ENCODE peak calls at places on chromosomes 16 and 17, in eight cellular contexts. K, N, P, D, M, X, F and B are unnamed samples.

GRCh38 chr16:15639061-15639568 is 3.8 kb downstream of the MARF1 start:
- DNase-seq in X (no peak), D (peak), K (no peak), P (no peak), N (no peak), M (no peak), F (no peak), B (no peak)

GRCh38 chr16:1707193-1707790 is 1.3 kb downstream of the MAPK8IP3 start:
- DNase-seq in K (no peak), D (peak), P (no peak), N (no peak), F (no peak), X (no peak), M (no peak), B (no peak)

GRCh38 chr17:60631119-60631518 is 31.1 kb downstream of the PPM1D start:
- DNase-seq in P (no peak), D (no peak), F (no peak), N (no peak), K (no peak), M (no peak), X (no peak), B (no peak)

GRCh38 chr17:20955437-20956323 is 87.1 kb downstream of the USP22 start:
- DNase-seq in K (no peak), X (no peak), P (peak), N (no peak), F (no peak), D (no peak), M (no peak), B (no peak)

GRCh38 chr17:6164996-6165395 is 94.8 kb downstream of the WSCD1 start:
- DNase-seq in X (no peak), F (no peak), D (no peak), K (no peak), N (no peak), P (no peak), M (no peak), B (no peak)

GRCh38 chr16:24853830-24854229 is 8.1 kb downstream of the SLC5A11 start:
- DNase-seq in M (no peak), F (no peak), X (no peak), K (no peak), N (no peak), D (no peak), P (peak), B (no peak)

GRCh38 chr16:28208131-28208530 is 3.6 kb downstream of the XPO6 start:
- DNase-seq in X (no peak), K (no peak), F (no peak), P (no peak), M (no peak), N (no peak), D (no peak), B (no peak)

GRCh38 chr17:30950669-30951399 is 20.0 kb upstream of the RNF135 start:
- DNase-seq in P (peak), F (peak), N (no peak), K (no peak), D (peak), M (no peak), X (no peak), B (no peak)

GRCh38 chr17:40303706-40304450 is 5.1 kb upstream of the RARA start:
- DNase-seq in K (no peak), X (no peak), D (no peak), F (peak), P (no peak), M (no peak), N (no peak), B (no peak)

GRCh38 chr17:81941484-81942166 is 4.5 kb upstream of the PYCR1 start:
- DNase-seq in F (no peak), K (no peak), N (no peak), D (no peak), X (no peak), P (no peak), M (no peak), B (no peak)

GRCh38 chr17:49788443-49789277 is at the start of gene KAT7:
- DNase-seq in D (peak), N (peak), F (peak), K (peak), P (peak), M (peak), X (peak), B (peak)

GRCh38 chr17:48228720-48229119 is 121.2 kb downstream of the SNX11 start:
- DNase-seq in P (no peak), D (no peak), F (no peak), K (no peak), M (peak), X (no peak), N (no peak), B (no peak)

GRCh38 chr17:71409712-71410111 is 711.1 kb upstream of the SOX9 start:
- DNase-seq in X (no peak), P (no peak), F (no peak), K (no peak), N (no peak), D (no peak), M (no peak), B (no peak)

GRCh38 chr17:44807817-44808155 is 22.3 kb downstream of the GJC1 start:
- DNase-seq in P (no peak), X (no peak), D (no peak), M (no peak), F (no peak), K (no peak), N (no peak), B (no peak)

GRCh38 chr17:17741346-17742023 is 60.2 kb downstream of the RAI1 start:
- DNase-seq in K (peak), X (no peak), P (peak), D (no peak), M (no peak), N (no peak), F (no peak), B (no peak)

GRCh38 chr17:18235743-18236256 is 10.4 kb downstream of the LLGL1 start:
- DNase-seq in F (no peak), X (no peak), K (peak), P (no peak), M (no peak), N (no peak), D (no peak), B (no peak)

GRCh38 chr17:6856054-6856453 is 24.5 kb upstream of the TEKT1 start:
- DNase-seq in M (no peak), K (no peak), N (no peak), X (no peak), F (no peak), D (no peak), P (no peak), B (no peak)

GRCh38 chr16:11168386-11169065 is 87.5 kb downstream of the SOCS1 start:
- DNase-seq in N (no peak), P (no peak), K (no peak), D (no peak), M (no peak), X (no peak), F (no peak), B (no peak)

GRCh38 chr17:48351916-48352332 is 78.1 kb downstream of the SKAP1 start:
- DNase-seq in F (no peak), K (no peak), M (no peak), N (no peak), X (no peak), P (no peak), D (no peak), B (peak)

GRCh38 chr17:21089145-21089544 is 37.6 kb upstream of the DHRS7B start:
- DNase-seq in P (no peak), K (no peak), X (no peak), N (no peak), M (no peak), F (no peak), D (no peak), B (no peak)

GRCh38 chr16:83994087-83994486 is 26.0 kb downstream of the NECAB2 start:
- DNase-seq in P (no peak), X (no peak), F (no peak), D (no peak), K (no peak), N (peak), M (no peak), B (no peak)

GRCh38 chr16:9797306-9797705 is 384.9 kb downstream of the GRIN2A start:
- DNase-seq in M (no peak), X (peak), N (no peak), D (no peak), F (no peak), K (no peak), P (no peak), B (no peak)

GRCh38 chr17:15340966-15341365 is 431 bp downstream of the TEKT3 start:
- DNase-seq in P (no peak), K (no peak), N (no peak), D (no peak), F (no peak), M (no peak), X (no peak), B (no peak)

GRCh38 chr17:53630638-53631037 is 192.1 kb upstream of the KIF2B start:
- DNase-seq in P (no peak), N (no peak), X (no peak), M (no peak), F (no peak), K (no peak), D (no peak), B (no peak)

GRCh38 chr17:1495265-1495664 is 2.8 kb upstream of the MYO1C start:
- DNase-seq in M (no peak), N (no peak), K (peak), F (no peak), X (no peak), P (peak), D (no peak), B (no peak)

GRCh38 chr17:3636908-3637373 is 381 bp downstream of the CTNS start:
- DNase-seq in D (no peak), K (no peak), F (no peak), P (no peak), X (no peak), M (no peak), N (no peak), B (no peak)

GRCh38 chr17:4950075-4950756 is 703 bp upstream of the ENO3 start:
- DNase-seq in K (no peak), M (no peak), D (peak), N (peak), P (no peak), X (no peak), F (peak), B (no peak)

GRCh38 chr16:3716831-3717234 is 491 bp downstream of the TRAP1 start:
- DNase-seq in N (peak), D (no peak), P (no peak), K (no peak), M (no peak), F (peak), X (no peak), B (no peak)

GRCh38 chr16:2692251-2692947 is 10.1 kb downstream of the KCTD5 start:
- DNase-seq in M (no peak), P (no peak), D (no peak), X (no peak), K (no peak), N (peak), F (no peak), B (no peak)

GRCh38 chr16:71421911-71422310 is 19.9 kb downstream of the TLE7 start:
- DNase-seq in X (no peak), M (no peak), P (no peak), N (peak), D (peak), F (peak), K (no peak), B (no peak)

GRCh38 chr16:26987631-26988030 is 79.1 kb upstream of the C16orf82 start:
- DNase-seq in N (no peak), D (no peak), P (no peak), F (peak), M (no peak), K (no peak), X (no peak), B (no peak)

GRCh38 chr17:47189732-47190621 is 882 bp upstream of the CDC27 start:
- DNase-seq in N (no peak), M (no peak), P (no peak), F (no peak), D (no peak), K (no peak), X (no peak), B (no peak)

GRCh38 chr17:18323507-18324139 is 8.5 kb downstream of the SMCR8 start:
- DNase-seq in P (no peak), M (no peak), F (no peak), N (no peak), K (no peak), D (peak), X (no peak), B (no peak)

GRCh38 chr16:2428787-2429036 is 535 bp upstream of the CCNF start:
- DNase-seq in X (no peak), F (no peak), P (no peak), M (no peak), D (no peak), N (no peak), K (no peak), B (no peak)

GRCh38 chr16:17125671-17126070 is 345.1 kb downstream of the XYLT1 start:
- DNase-seq in X (no peak), F (no peak), N (no peak), K (no peak), P (no peak), M (no peak), D (no peak), B (no peak)

GRCh38 chr17:74715144-74715543 is 2.4 kb upstream of the CD300LF start:
- DNase-seq in X (no peak), P (no peak), D (no peak), F (no peak), N (no peak), K (no peak), M (no peak), B (no peak)

DNA sequence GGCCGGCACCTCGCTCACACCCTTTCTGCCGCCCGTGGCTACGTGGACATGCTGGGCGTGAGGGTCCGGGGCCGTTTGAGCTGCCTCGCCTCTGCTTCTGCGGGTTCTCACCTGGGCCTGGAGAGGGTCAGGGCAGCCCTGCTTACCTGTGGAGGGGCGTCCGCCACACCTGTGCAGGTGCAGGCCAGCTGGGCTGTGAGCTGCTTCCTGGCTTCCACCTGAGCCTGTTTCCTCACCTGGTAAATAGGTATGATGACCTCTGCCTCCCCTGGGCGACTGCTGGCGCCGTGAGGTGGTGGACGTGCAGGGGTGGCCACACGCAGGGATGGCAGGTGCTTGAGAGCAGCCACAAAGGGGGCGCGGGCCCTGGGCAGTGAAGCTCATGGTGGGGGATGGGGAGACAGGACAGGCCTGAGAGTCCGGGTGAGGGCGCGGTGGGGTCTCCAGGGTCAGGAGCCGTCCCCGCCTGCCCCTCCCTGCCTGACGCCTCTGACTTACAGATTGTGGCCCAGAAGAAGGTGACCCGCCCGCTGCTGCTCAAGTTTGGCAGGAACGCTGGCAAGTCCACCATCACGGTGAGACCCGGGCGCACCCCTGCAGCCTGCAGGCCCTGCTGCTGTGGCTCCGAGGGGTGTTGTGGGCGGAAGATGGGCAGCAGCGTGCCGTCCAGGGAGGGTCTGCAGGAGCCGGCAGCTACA is 7.8 kb downstream of the CPNE7 start:
- DNase-seq in K (no peak), P (no peak), M (no peak), X (no peak), D (no peak), N (no peak), F (no peak), B (no peak)
- H3K27ac ChIP-seq in K (no peak), P (no peak), M (no peak), X (no peak), D (no peak), N (no peak), F (no peak), B (no peak)

DNA sequence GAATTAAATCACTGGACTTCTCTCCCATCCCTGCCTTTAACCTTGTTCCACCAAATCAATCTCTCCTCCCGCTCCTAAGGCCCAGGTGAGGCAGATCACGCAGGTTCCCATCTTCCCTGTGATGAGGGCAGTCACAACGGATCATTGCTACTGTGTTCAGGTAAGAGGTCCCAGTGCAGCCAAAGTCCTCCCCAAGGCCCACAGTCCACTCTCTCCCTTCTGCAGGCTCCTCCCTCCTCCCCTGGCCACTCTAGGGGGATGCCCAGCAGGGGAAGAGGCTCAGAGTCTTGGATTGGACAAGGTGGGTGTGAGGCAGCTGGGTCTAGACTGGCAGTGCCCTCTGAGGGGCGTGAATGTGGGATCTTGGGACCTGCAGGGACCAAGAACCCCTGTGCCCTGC is 2.6 kb upstream of the ADGRG3 start:
- DNase-seq in D (no peak), K (no peak), F (no peak), P (no peak), N (no peak), X (no peak), M (no peak), B (no peak)
- TF ChIP-seq POLR2AphosphoS5 in D (no peak), K (no peak), F (no peak), P (no peak), N (no peak), X (no peak), M (no peak), B (no peak)

GRCh38 chr17:41492351-41492750 is 2.6 kb upstream of the KRT36 start:
- DNase-seq in M (no peak), F (no peak), D (no peak), N (no peak), K (no peak), P (no peak), X (no peak), B (no peak)

GRCh38 chr17:41491476-41491875 is 1.8 kb upstream of the KRT36 start:
- DNase-seq in X (no peak), K (no peak), F (no peak), M (no peak), N (no peak), D (no peak), P (no peak), B (no peak)

GRCh38 chr17:41489531-41489930 is at the start of gene KRT36:
- DNase-seq in F (no peak), P (no peak), N (no peak), X (no peak), K (no peak), D (no peak), M (no peak), B (no peak)

GRCh38 chr17:41490620-41491019 is 910 bp upstream of the KRT36 start:
- DNase-seq in K (no peak), M (no peak), D (no peak), P (no peak), N (no peak), X (no peak), F (no peak), B (no peak)

GRCh38 chr17:41490022-41490421 is 312 bp upstream of the KRT36 start:
- DNase-seq in N (no peak), M (no peak), P (no peak), D (no peak), X (no peak), F (peak), K (no peak), B (no peak)
- H3K27ac ChIP-seq in N (no peak), M (no peak), P (no peak), D (peak), X (peak), F (no peak), K (no peak), B (peak)

DNA sequence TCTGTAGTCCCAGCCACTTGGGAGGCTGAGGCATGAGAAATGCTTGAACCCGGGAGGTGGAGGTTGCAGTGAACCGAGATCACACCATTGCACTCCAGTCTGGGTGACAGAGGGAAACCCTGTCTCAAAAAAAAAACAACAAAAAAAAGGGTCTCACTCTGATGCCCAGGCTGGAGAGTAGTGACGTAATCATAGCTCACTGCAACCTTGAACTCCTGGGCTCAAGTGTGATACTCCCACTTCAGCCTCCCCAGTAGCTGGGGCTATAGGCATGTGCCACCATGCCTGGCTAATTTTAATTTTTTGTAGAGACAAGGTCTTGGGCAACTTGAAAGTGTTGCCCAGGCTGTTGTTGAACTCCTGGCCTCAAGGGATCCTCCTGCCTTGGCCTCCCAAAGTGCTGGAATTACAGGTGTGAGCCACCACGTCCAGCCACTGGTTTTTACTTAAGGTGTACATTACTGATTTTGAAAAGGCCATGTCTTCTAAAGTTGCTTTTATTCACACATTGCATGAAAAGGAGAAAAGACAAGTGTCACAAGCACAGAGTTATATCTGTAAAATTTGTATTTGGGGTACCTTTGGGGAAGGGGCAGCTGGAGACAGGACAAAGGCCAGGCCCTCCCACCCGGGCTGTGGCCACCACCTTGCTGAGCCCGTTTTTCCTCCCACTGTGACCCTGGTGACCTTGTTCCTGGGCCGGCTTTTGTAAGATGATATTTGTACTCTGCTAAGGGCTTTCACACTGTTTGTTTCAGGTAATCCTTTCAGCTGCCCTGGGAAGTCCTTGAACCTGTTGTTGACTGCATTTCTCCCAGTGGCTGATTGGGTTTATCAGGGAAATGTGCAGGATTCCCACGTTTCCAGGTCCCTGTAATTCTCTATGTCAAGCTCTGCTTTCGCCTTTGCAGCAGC is 11.5 kb downstream of the GPT2 start:
- DNase-seq in F (no peak), K (no peak), D (no peak), N (no peak), P (no peak), X (no peak), M (no peak), B (no peak)
- TF ChIP-seq POLR2AphosphoS5 in F (no peak), K (no peak), D (no peak), N (no peak), P (no peak), X (no peak), M (no peak), B (no peak)

GRCh38 chr17:37259030-37259735 is 116.6 kb upstream of the C17orf78 start:
- DNase-seq in F (no peak), K (no peak), X (no peak), P (no peak), D (no peak), M (no peak), N (no peak), B (no peak)
- H3K27ac ChIP-seq in F (no peak), K (no peak), X (no peak), P (no peak), D (no peak), M (no peak), N (no peak), B (no peak)